ENCODE peak calls at places on chromosomes 4 and X, in seven cellular contexts. S is type B pancreatic cell, L is posterior vena cava, X is psoas muscle, G is activated T-cell treated with anti-CD3 and anti-CD28 coated beads for 24 hours, R is prostate gland, M is WERI-Rb-1. O is an unnamed sample.

GRCh38 chr4:86816463-86817107 is 32.6 kb downstream of the SLC10A6 start:
- DNase-seq in S (no peak), X (peak; percentile 69), M (no peak), L (no peak), R (no peak), G (no peak), O (peak; percentile 68)

GRCh38 chr4:38740303-38740702 is 42.5 kb downstream of the TLR10 start:
- DNase-seq in X (no peak), R (no peak), L (no peak), G (no peak), M (no peak), S (no peak), O (no peak)

GRCh38 chr4:72900952-72901351 is 168.6 kb downstream of the COX18 start:
- DNase-seq in X (no peak), R (no peak), L (no peak), G (no peak), M (peak; percentile 11), S (no peak), O (no peak)

GRCh38 chr4:174512745-174513144 is 9.5 kb downstream of the HPGD start:
- DNase-seq in L (no peak), X (no peak), R (no peak), G (no peak), M (no peak), S (no peak), O (no peak)

GRCh38 chr4:159017323-159018036 is 85.4 kb upstream of the RAPGEF2 start:
- DNase-seq in G (no peak), R (no peak), S (no peak), X (no peak), L (no peak), M (no peak), O (no peak)

GRCh38 chr4:184684491-184685189 is 35.1 kb downstream of the PRIMPOL start:
- DNase-seq in R (no peak), M (no peak), L (no peak), S (no peak), X (no peak), G (no peak), O (no peak)

GRCh38 chrX:136839196-136839595 is 41.3 kb downstream of the RBMX start:
- DNase-seq in S (no peak), G (no peak), X (no peak), R (no peak), M (no peak), L (no peak), O (no peak)

GRCh38 chrX:24266996-24267395 is 46.9 kb downstream of the SUPT20HL2 start:
- DNase-seq in G (no peak), S (no peak), X (no peak), R (no peak), M (no peak), L (no peak), O (no peak)

GRCh38 chr4:184293552-184293951 is 75.9 kb upstream of the ENPP6 start:
- DNase-seq in S (no peak), X (no peak), L (no peak), M (no peak), G (no peak), R (peak; percentile 25), O (no peak)

GRCh38 chrX:139930923-139931645 is 1.8 kb downstream of the ATP11C start:
- DNase-seq in S (no peak), X (peak; percentile 46), M (no peak), L (no peak), R (peak; percentile 4), G (no peak), O (peak; percentile 63)

GRCh38 chr4:44493924-44494323 is 45.3 kb upstream of the KCTD8 start:
- DNase-seq in G (no peak), M (peak; percentile 11), S (no peak), R (no peak), X (no peak), L (no peak), O (no peak)

GRCh38 chrX:132272826-132273225 is 53.6 kb upstream of the RAP2C start:
- DNase-seq in R (no peak), G (no peak), L (no peak), M (no peak), X (no peak), S (no peak), O (no peak)

GRCh38 chr4:36841583-36842326 is 402.8 kb upstream of the NWD2 start:
- DNase-seq in G (no peak), L (no peak), M (no peak), S (no peak), R (no peak), X (no peak), O (no peak)

GRCh38 chr4:117134386-117134785 is 49.0 kb upstream of the TRAM1L1 start:
- DNase-seq in G (no peak), R (no peak), X (no peak), M (peak; percentile 69), L (no peak), S (no peak), O (no peak)

GRCh38 chrX:44314259-44314734 is 29.2 kb downstream of the EFHC2 start:
- DNase-seq in R (no peak), L (no peak), X (peak; percentile 52), M (no peak), G (no peak), S (no peak), O (no peak)

GRCh38 chrX:103253608-103254007 is 1.3 kb downstream of the TCEAL8 start:
- DNase-seq in S (no peak), M (no peak), X (no peak), G (no peak), R (no peak), L (no peak), O (no peak)

GRCh38 chrX:31224321-31225012 is 152.6 kb upstream of the FTHL17 start:
- DNase-seq in S (no peak), X (no peak), G (no peak), L (no peak), R (no peak), M (no peak), O (no peak)

GRCh38 chr4:176921256-176921655 is 128.5 kb upstream of the VEGFC start:
- DNase-seq in X (no peak), G (no peak), L (no peak), R (no peak), M (no peak), S (no peak), O (no peak)

GRCh38 chr4:174540175-174540574 is 17.9 kb upstream of the HPGD start:
- DNase-seq in X (no peak), R (no peak), M (no peak), G (no peak), S (no peak), L (no peak), O (no peak)

GRCh38 chrX:44058339-44058738 is 85.1 kb upstream of the NDP start:
- DNase-seq in G (no peak), L (no peak), M (no peak), X (no peak), S (no peak), R (no peak), O (no peak)

GRCh38 chrX:31240982-31241381 is 169.1 kb upstream of the FTHL17 start:
- DNase-seq in G (no peak), L (no peak), X (no peak), M (no peak), S (no peak), R (no peak), O (no peak)

GRCh38 chr4:106569151-106570029 is 200.8 kb upstream of the GIMD1 start:
- DNase-seq in M (no peak), S (no peak), R (no peak), X (peak; percentile 19), L (no peak), G (no peak), O (no peak)

GRCh38 chr4:113368056-113368455 is 318.6 kb downstream of the ANK2 start:
- DNase-seq in L (no peak), R (no peak), X (no peak), S (no peak), G (no peak), M (no peak), O (no peak)

GRCh38 chr4:98929341-98930267 is 671 bp upstream of the EIF4E start:
- DNase-seq in G (peak; percentile 50), R (peak; percentile 33), M (peak; percentile 78), X (peak; percentile 88), S (no peak), L (peak; percentile 92), O (peak; percentile 84)

GRCh38 chrX:41922694-41923171 is 621 bp downstream of the CASK start:
- DNase-seq in L (peak; percentile 78), M (peak; percentile 45), R (peak; percentile 11), S (peak; percentile 71), X (peak; percentile 58), G (no peak), O (no peak)

GRCh38 chr4:130486841-130487240 is 1390.9 kb downstream of the C4orf33 start:
- DNase-seq in R (no peak), M (no peak), S (no peak), X (no peak), G (no peak), L (no peak), O (no peak)